ENCODE peak calls at places on chromosomes 6 and 20, in six cellular contexts. X is GM12878, D is HEK293T, N is HepG2, W is A549, P is K562. T is an unnamed sample.
A peak's percentile ranks its signal among the peaks of the same experiment; 100 is the strongest.

GRCh38 chr6:24564081-24564480 is 69.3 kb downstream of the ALDH5A1 start:
- DNase-seq in X (no peak), D (no peak), N (no peak), W (no peak), P (no peak), T (no peak)

GRCh38 chr6:134379599-134379998 is 61.7 kb upstream of the SGK1 start:
- DNase-seq in X (no peak), D (no peak), N (no peak), W (no peak), P (no peak), T (no peak)

GRCh38 chr6:11810039-11810541 is 31.5 kb upstream of the ADTRP start:
- DNase-seq in X (no peak), D (peak; percentile 12), N (no peak), W (peak; percentile 90), P (peak; percentile 80), T (peak; percentile 79)

GRCh38 chr20:56519551-56519950 is 5.0 kb upstream of the FAM209A start:
- DNase-seq in X (no peak), D (no peak), N (no peak), W (no peak), P (no peak), T (no peak)

GRCh38 chr20:36988494-36988966 is 37.0 kb upstream of the SAMHD1 start:
- DNase-seq in X (no peak), D (no peak), N (no peak), W (no peak), P (no peak), T (peak; percentile 58)

GRCh38 chr6:39426057-39426592 is 103.6 kb upstream of the KCNK16 start:
- DNase-seq in X (no peak), D (no peak), N (no peak), W (peak; percentile 23), P (no peak), T (peak; percentile 33)

GRCh38 chr6:3749991-3750323 is 1.6 kb downstream of the PXDC1 start:
- DNase-seq in X (no peak), D (no peak), N (peak; percentile 30), W (no peak), P (peak; percentile 41), T (peak; percentile 74)

GRCh38 chr20:20864346-20865096 is 152.1 kb upstream of the RALGAPA2 start:
- DNase-seq in X (no peak), D (peak; percentile 51), N (peak; percentile 76), W (peak; percentile 50), P (peak; percentile 17), T (no peak)

GRCh38 chr6:33632603-33633039 is 11.5 kb downstream of the ITPR3 start:
- DNase-seq in X (no peak), D (peak; percentile 78), N (peak; percentile 75), W (peak; percentile 57), P (peak; percentile 82), T (no peak)

GRCh38 chr6:169638388-169638787 is 63.4 kb downstream of the WDR27 start:
- DNase-seq in X (no peak), D (no peak), N (no peak), W (no peak), P (no peak), T (no peak)

GRCh38 chr20:49685161-49685601 is 28.5 kb downstream of the B4GALT5 start:
- DNase-seq in X (no peak), D (no peak), N (no peak), W (no peak), P (no peak), T (no peak)

GRCh38 chr6:1379810-1380198 is 9.6 kb upstream of the FOXF2 start:
- DNase-seq in X (no peak), D (no peak), N (no peak), W (no peak), P (no peak), T (no peak)

GRCh38 chr6:107116328-107116892 is 1.1 kb upstream of the BEND3 start:
- DNase-seq in X (no peak), D (no peak), N (no peak), W (peak; percentile 18), P (peak; percentile 61), T (no peak)

GRCh38 chr6:30748851-30749540 is 4.6 kb upstream of the IER3 start:
- DNase-seq in X (no peak), D (no peak), N (peak; percentile 87), W (peak; percentile 88), P (no peak), T (peak; percentile 48)

GRCh38 chr6:151121900-151122299 is 117.9 kb upstream of the AKAP12 start:
- DNase-seq in X (no peak), D (no peak), N (no peak), W (no peak), P (no peak), T (no peak)

GRCh38 chr6:145735356-145736165 is at the start of gene EPM2A:
- DNase-seq in X (peak; percentile 75), D (peak; percentile 79), N (peak; percentile 80), W (peak; percentile 79), P (peak; percentile 79), T (peak; percentile 78)

GRCh38 chr6:133408543-133408942 is 167.4 kb downstream of the EYA4 start:
- DNase-seq in X (no peak), D (no peak), N (no peak), W (no peak), P (no peak), T (peak; percentile 68)

GRCh38 chr6:136351518-136352106 is 62.0 kb upstream of the BCLAF1 start:
- DNase-seq in X (no peak), D (peak; percentile 31), N (no peak), W (no peak), P (no peak), T (no peak)

GRCh38 chr6:158536084-158536890 is 23.6 kb upstream of the TMEM181 start:
- DNase-seq in X (no peak), D (peak; percentile 85), N (peak; percentile 84), W (peak; percentile 59), P (peak; percentile 93), T (peak; percentile 65)

GRCh38 chr20:35341366-35342028 is 49.3 kb upstream of the FAM83C start:
- DNase-seq in X (no peak), D (no peak), N (no peak), W (no peak), P (no peak), T (peak; percentile 29)

DNA sequence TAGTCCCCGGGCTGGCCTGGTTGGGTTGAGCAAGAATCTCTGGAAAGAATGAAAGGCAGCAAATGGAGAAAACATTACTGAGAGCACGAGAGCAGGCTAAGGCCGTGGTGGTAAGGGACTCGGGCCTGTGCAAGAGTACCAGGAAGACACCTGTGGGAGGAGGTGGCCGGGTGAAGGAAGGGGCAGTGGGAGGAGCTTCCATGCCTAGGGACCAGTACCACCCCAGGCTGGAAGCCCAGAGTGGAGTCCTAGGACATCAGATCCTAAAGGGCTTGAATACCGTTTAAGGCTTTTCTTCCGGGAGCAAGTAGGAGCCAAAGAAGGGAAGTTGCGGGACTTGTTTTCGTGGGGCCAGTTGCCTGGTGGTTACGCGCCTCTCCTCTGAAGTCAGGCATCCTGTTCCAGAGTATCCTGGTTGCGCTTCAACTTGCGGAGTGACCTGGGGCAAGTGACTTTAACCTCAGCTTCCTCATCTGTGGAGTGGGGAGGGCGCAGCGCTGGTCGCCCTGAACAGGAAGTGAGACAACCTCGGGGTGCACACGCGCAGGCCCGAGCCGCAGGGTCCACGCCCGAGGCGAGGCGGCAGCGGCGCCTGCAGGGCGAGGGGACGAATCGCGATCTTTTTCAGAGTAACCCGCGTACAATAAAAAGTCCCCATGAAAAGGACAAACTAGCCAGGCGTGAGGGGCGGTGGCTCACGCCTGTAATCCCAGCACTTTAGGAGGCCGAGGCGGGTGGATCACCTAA is 1.1 kb upstream of the TPD52L2 start:
- DNase-seq in X (peak; percentile 86), D (peak; percentile 68), N (peak; percentile 90), W (peak; percentile 85), P (peak; percentile 93), T (peak; percentile 78)
- TF ChIP-seq BHLHE40 in X (peak; percentile 89), D (no peak), N (no peak), W (no peak), P (peak; percentile 60), T (peak; percentile 63)

GRCh38 chr6:113645986-113646385 is 211.2 kb upstream of the MARCKS start:
- DNase-seq in X (no peak), D (no peak), N (no peak), W (no peak), P (no peak), T (no peak)
- TF ChIP-seq BHLHE40 in X (no peak), D (no peak), N (no peak), W (no peak), P (no peak), T (no peak)

GRCh38 chr6:113829702-113830058 is 27.5 kb upstream of the MARCKS start:
- DNase-seq in X (no peak), D (no peak), N (no peak), W (no peak), P (no peak), T (peak; percentile 51)
- TF ChIP-seq BHLHE40 in X (no peak), D (no peak), N (no peak), W (no peak), P (no peak), T (no peak)

DNA sequence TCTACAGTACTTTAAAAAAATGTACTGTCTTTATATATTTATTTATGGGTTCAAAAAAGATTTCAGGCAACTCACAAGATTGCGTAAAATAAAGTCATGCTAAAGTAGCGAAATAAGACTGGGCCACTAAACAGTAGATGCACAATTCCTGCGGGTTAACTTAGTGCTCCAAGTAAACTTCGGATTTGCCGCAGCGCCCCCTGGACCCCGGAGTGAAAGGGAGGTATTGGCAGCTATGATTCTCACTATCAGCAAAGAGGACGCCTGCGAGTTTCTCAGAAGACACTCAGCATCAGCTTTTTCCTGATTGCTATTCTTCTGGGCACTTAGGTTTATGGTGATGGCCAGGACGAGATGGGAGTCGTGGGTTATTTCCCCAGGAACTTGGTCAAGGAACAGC is 1.4 kb downstream of the OTOR start:
- DNase-seq in X (no peak), D (peak; percentile 30), N (peak; percentile 23), W (no peak), P (peak; percentile 20), T (no peak)
- TF ChIP-seq BHLHE40 in X (no peak), D (no peak), N (no peak), W (no peak), P (no peak), T (no peak)

GRCh38 chr6:111662192-111662793 is 56.6 kb upstream of the TRAF3IP2 start:
- DNase-seq in X (no peak), D (no peak), N (no peak), W (no peak), P (no peak), T (no peak)

GRCh38 chr6:111660531-111660930 is 54.9 kb upstream of the TRAF3IP2 start:
- DNase-seq in X (no peak), D (no peak), N (no peak), W (no peak), P (no peak), T (no peak)

GRCh38 chr6:111663232-111663631 is 57.6 kb upstream of the TRAF3IP2 start:
- DNase-seq in X (no peak), D (no peak), N (no peak), W (no peak), P (no peak), T (no peak)

GRCh38 chr6:111662794-111663231 is 57.1 kb upstream of the TRAF3IP2 start:
- DNase-seq in X (no peak), D (no peak), N (no peak), W (no peak), P (no peak), T (peak; percentile 16)

DNA sequence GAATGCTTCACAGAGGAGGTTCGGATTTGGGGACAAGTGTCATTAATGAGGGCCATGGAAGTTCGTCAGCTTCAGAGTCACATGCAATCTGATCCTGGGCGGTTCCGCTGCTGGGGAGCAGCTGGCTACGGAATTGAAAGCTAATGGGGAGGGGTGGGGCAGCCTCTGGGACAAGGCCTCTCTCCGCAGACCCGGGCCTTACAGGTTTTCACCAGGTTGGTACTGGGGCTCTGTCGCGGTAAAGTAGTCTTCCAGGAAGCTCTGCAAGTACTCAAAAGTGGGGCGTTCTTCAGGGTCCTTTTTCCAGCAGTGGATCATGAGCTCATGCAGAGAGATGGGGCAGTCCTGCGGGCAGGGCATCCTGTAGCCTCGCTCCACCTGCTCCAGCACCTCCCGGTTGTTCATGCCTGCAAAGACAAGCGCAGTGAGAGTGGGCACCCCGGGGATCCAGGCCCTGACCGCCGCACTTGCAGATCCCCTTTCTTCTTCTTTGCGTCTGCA is 55.9 kb upstream of the TRAF3IP2 start:
- DNase-seq in X (no peak), D (no peak), N (no peak), W (no peak), P (peak; percentile 29), T (no peak)
- TF ChIP-seq BHLHE40 in X (no peak), D (no peak), N (no peak), W (no peak), P (peak; percentile 16), T (no peak)